ENCODE peak calls at places on chromosomes 13 and 19, in ten cellular contexts. J, W, Y, E, H, M, S, O, Q and U are unnamed samples.

GRCh38 chr19:3586124-3586626 is 897 bp downstream of the GIPC3 start:
- DNase-seq in J (no peak), W (no peak), Y (no peak), E (no peak), H (no peak), M (no peak), S (no peak), O (no peak), Q (no peak), U (no peak)

GRCh38 chr19:41937976-41938375 is 9.7 kb upstream of the ERFL start:
- DNase-seq in J (no peak), W (no peak), Y (no peak), E (no peak), H (no peak), M (no peak), S (no peak), O (no peak), Q (no peak), U (no peak)

GRCh38 chr19:23415034-23415433 is 19.8 kb upstream of the ZNF91 start:
- DNase-seq in J (no peak), W (no peak), Y (no peak), E (no peak), H (no peak), M (no peak), S (no peak), O (no peak), Q (no peak), U (no peak)

GRCh38 chr13:114230117-114230516 is 4.6 kb upstream of the CDC16 start:
- DNase-seq in J (no peak), W (no peak), Y (no peak), E (no peak), H (no peak), M (no peak), S (no peak), O (no peak), Q (no peak), U (no peak)

GRCh38 chr13:89695343-89696257 is 1651.9 kb upstream of the MIR17HG start:
- DNase-seq in J (peak; percentile 26), W (peak; percentile 0), Y (no peak), E (no peak), H (no peak), M (no peak), S (no peak), O (no peak), Q (peak; percentile 5), U (no peak)

GRCh38 chr19:3699741-3700241 is 477 bp downstream of the PIP5K1C start:
- DNase-seq in J (no peak), W (no peak), Y (no peak), E (no peak), H (peak; percentile 83), M (no peak), S (no peak), O (no peak), Q (no peak), U (peak; percentile 46)

GRCh38 chr19:8585894-8586750 is 8.9 kb upstream of the MYO1F start:
- DNase-seq in J (peak; percentile 20), W (no peak), Y (peak; percentile 34), E (no peak), H (no peak), M (peak; percentile 30), S (peak; percentile 46), O (peak; percentile 59), Q (no peak), U (no peak)

GRCh38 chr19:32817913-32818476 is 51.6 kb downstream of the SLC7A9 start:
- DNase-seq in J (no peak), W (no peak), Y (no peak), E (no peak), H (peak; percentile 37), M (no peak), S (no peak), O (no peak), Q (no peak), U (no peak)

GRCh38 chr19:7788178-7788932 is 25.3 kb downstream of the CLEC4M start:
- DNase-seq in J (no peak), W (no peak), Y (no peak), E (peak; percentile 26), H (no peak), M (no peak), S (no peak), O (no peak), Q (no peak), U (no peak)

GRCh38 chr19:3118232-3119070 is 17.4 kb upstream of the GNA15 start:
- DNase-seq in J (no peak), W (no peak), Y (no peak), E (no peak), H (no peak), M (no peak), S (no peak), O (no peak), Q (no peak), U (no peak)

GRCh38 chr19:5951338-5951861 is 26.5 kb downstream of the RANBP3 start:
- DNase-seq in J (peak; percentile 26), W (no peak), Y (no peak), E (peak; percentile 52), H (no peak), M (no peak), S (no peak), O (no peak), Q (no peak), U (no peak)